ENCODE peak calls at places on chromosomes 5 and 9, in six cellular contexts. P is HepG2, U is NB4, X is GM12878, L is A549, D is endothelial cell of umbilical vein. S is an unnamed sample.

GRCh38 chr9:89604463-89605180 is at the start of gene GADD45G:
- DNase-seq in P (no peak), U (peak; percentile 83), X (no peak), L (peak; percentile 51), D (peak; percentile 61), S (peak; percentile 52)

GRCh38 chr9:27660148-27660547 is 86.9 kb upstream of the C9orf72 start:
- DNase-seq in P (no peak), U (no peak), X (no peak), L (no peak), D (no peak), S (no peak)

GRCh38 chr5:74194196-74194595 is 446.3 kb downstream of the ENC1 start:
- DNase-seq in P (no peak), U (no peak), X (no peak), L (no peak), D (no peak), S (no peak)

GRCh38 chr9:79522793-79523192 is 49.0 kb upstream of the TLE4 start:
- DNase-seq in P (no peak), U (no peak), X (no peak), L (no peak), D (no peak), S (no peak)

GRCh38 chr9:132801659-132802058 is 76.4 kb downstream of the AK8 start:
- DNase-seq in P (no peak), U (no peak), X (no peak), L (no peak), D (no peak), S (no peak)

GRCh38 chr5:66848749-66849641 is 252.8 kb downstream of the MAST4 start:
- DNase-seq in P (no peak), U (no peak), X (no peak), L (no peak), D (peak; percentile 92), S (no peak)

GRCh38 chr5:31581498-31582099 is 49.5 kb downstream of the C5orf22 start:
- DNase-seq in P (peak; percentile 10), U (peak; percentile 55), X (no peak), L (no peak), D (peak; percentile 32), S (peak; percentile 33)

GRCh38 chr5:142640316-142641005 is 45.4 kb downstream of the FGF1 start:
- DNase-seq in P (no peak), U (no peak), X (no peak), L (no peak), D (no peak), S (no peak)

GRCh38 chr9:97502222-97502983 is 937 bp downstream of the TMOD1 start:
- DNase-seq in P (no peak), U (no peak), X (no peak), L (no peak), D (no peak), S (peak; percentile 41)

GRCh38 chr9:124355941-124356744 is 59.1 kb downstream of the PSMB7 start:
- DNase-seq in P (no peak), U (no peak), X (no peak), L (no peak), D (no peak), S (no peak)

GRCh38 chr5:95791751-95792150 is 30.8 kb downstream of the GLRX start:
- DNase-seq in P (no peak), U (no peak), X (no peak), L (no peak), D (no peak), S (no peak)

GRCh38 chr9:127021664-127022337 is 100.6 kb downstream of the ANGPTL2 start:
- DNase-seq in P (no peak), U (no peak), X (no peak), L (no peak), D (no peak), S (no peak)

GRCh38 chr5:141973871-141974595 is 5.1 kb downstream of the RNF14 start:
- DNase-seq in P (no peak), U (no peak), X (no peak), L (no peak), D (no peak), S (no peak)

GRCh38 chr9:68447611-68448010 is 91.2 kb downstream of the PGM5 start:
- DNase-seq in P (no peak), U (no peak), X (no peak), L (no peak), D (no peak), S (no peak)

GRCh38 chr9:127519301-127520166 is 68.2 kb downstream of the LRSAM1 start:
- DNase-seq in P (no peak), U (peak; percentile 97), X (peak; percentile 19), L (no peak), D (peak; percentile 95), S (no peak)

GRCh38 chr9:122118343-122119165 is 25.4 kb upstream of the TTLL11 start:
- DNase-seq in P (no peak), U (no peak), X (no peak), L (no peak), D (no peak), S (no peak)

GRCh38 chr9:80383347-80383746 is 811.6 kb downstream of the TLE4 start:
- DNase-seq in P (no peak), U (no peak), X (no peak), L (no peak), D (no peak), S (no peak)

GRCh38 chr9:95316274-95316673 is 1.2 kb downstream of the FANCC start:
- DNase-seq in P (no peak), U (peak; percentile 12), X (no peak), L (no peak), D (no peak), S (no peak)

GRCh38 chr5:107542428-107542827 is 128.3 kb downstream of the EFNA5 start:
- DNase-seq in P (peak; percentile 61), U (no peak), X (peak; percentile 52), L (peak; percentile 86), D (peak; percentile 98), S (no peak)

GRCh38 chr5:8241558-8241957 is 372.6 kb downstream of the MTRR start:
- DNase-seq in P (no peak), U (no peak), X (no peak), L (no peak), D (no peak), S (no peak)

GRCh38 chr5:60010328-60010727 is 116.8 kb upstream of the PDE4D start:
- DNase-seq in P (no peak), U (peak; percentile 74), X (no peak), L (no peak), D (no peak), S (no peak)

GRCh38 chr9:2800385-2801179 is 43.3 kb downstream of the PUM3 start:
- DNase-seq in P (peak; percentile 24), U (peak; percentile 22), X (no peak), L (no peak), D (no peak), S (no peak)

GRCh38 chr5:156522651-156523529 is 195.9 kb downstream of the SGCD start:
- DNase-seq in P (no peak), U (no peak), X (no peak), L (no peak), D (no peak), S (no peak)

GRCh38 chr5:82821978-82822927 is 254.9 kb downstream of the TMEM167A start:
- DNase-seq in P (no peak), U (no peak), X (no peak), L (no peak), D (no peak), S (no peak)

GRCh38 chr9:27059907-27060306 is 49.1 kb upstream of the TEK start:
- DNase-seq in P (no peak), U (no peak), X (no peak), L (no peak), D (peak; percentile 93), S (no peak)

GRCh38 chr5:83848928-83849327 is 128.3 kb upstream of the HAPLN1 start:
- DNase-seq in P (no peak), U (peak; percentile 3), X (no peak), L (no peak), D (peak; percentile 50), S (no peak)

GRCh38 chr9:133089271-133089671 is 27.5 kb downstream of the CEL start:
- DNase-seq in P (no peak), U (peak; percentile 20), X (no peak), L (no peak), D (no peak), S (peak; percentile 70)

DNA sequence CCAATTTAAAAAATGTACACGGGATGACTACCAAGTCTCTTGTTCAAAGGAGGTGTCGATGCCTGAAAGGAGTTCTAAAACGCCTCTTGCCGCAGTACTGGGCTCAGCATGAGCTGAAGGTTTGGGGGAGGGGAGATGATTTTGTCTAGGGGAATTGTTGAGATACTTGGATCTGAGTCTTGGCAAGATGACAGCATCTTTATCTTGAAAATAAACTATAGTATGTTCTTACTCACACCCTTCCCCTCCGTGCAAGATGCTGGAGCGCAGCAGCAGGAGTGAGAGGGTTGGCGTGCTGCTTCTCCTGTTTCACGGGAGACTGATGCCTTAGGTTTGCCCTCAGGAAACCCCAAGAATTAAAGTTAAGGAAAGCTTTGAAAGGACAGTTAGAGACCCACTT is 47.3 kb downstream of the FAM78A start:
- DNase-seq in P (no peak), U (no peak), X (no peak), L (no peak), D (peak; percentile 31), S (no peak)
- TF ChIP-seq MYC in P (no peak), U (no peak), X (no peak), L (no peak), D (no peak), S (no peak)

DNA sequence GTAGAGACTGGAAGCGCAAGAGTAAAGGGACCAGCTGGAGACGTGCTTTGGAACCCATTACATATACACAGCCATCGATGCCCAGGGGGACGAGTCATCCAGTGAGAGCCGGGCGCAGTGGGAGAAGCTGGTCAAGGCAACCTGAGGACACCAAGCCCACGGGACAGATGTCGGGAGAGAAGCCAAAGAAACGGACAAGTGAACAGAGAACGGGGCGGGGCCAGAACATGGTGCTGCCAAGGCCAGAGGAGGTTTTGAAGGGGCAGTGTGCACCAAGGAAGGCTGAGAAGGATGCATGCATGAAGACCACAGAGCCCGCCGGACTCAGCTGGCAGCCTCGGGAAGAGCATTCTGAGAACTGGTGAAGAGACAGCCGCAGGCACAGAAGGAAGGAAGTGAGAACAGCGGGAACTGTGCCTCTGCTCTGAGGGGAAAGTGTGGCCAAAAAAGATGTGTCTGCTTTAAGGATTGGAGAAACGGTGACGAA is 20.3 kb downstream of the CAMSAP1 start:
- DNase-seq in P (no peak), U (peak; percentile 86), X (no peak), L (no peak), D (no peak), S (no peak)
- TF ChIP-seq MYC in P (no peak), U (peak; percentile 68), X (no peak), L (no peak), D (no peak), S (no peak)

GRCh38 chr9:36433386-36433785 is 33.3 kb upstream of the RNF38 start:
- DNase-seq in P (no peak), U (no peak), X (no peak), L (no peak), D (no peak), S (no peak)

GRCh38 chr9:36437790-36438189 is 37.7 kb upstream of the RNF38 start:
- DNase-seq in P (no peak), U (peak; percentile 9), X (no peak), L (no peak), D (no peak), S (no peak)

GRCh38 chr9:36441966-36442365 is 41.9 kb upstream of the RNF38 start:
- DNase-seq in P (no peak), U (no peak), X (no peak), L (no peak), D (no peak), S (no peak)

GRCh38 chr9:36438536-36438935 is 38.5 kb upstream of the RNF38 start:
- DNase-seq in P (no peak), U (no peak), X (no peak), L (no peak), D (no peak), S (no peak)

GRCh38 chr9:36436909-36437308 is 36.8 kb upstream of the RNF38 start:
- DNase-seq in P (no peak), U (no peak), X (no peak), L (no peak), D (peak; percentile 40), S (no peak)
- TF ChIP-seq MYC in P (no peak), U (no peak), X (no peak), L (no peak), D (no peak), S (no peak)

GRCh38 chr5:16842916-16843315 is 93.2 kb downstream of the MYO10 start:
- DNase-seq in P (no peak), U (no peak), X (no peak), L (no peak), D (no peak), S (no peak)
- TF ChIP-seq MYC in P (no peak), U (no peak), X (no peak), L (no peak), D (no peak), S (no peak)